ENCODE peak calls at places on chromosomes 3 and 15, in seven cellular contexts. W is sciatic nerve; I is stimulated activated effector memory CD8-positive, alpha-beta T cell treated with anti-CD3 and anti-CD28 coated beads, Interleukin-12 subunit alpha, Interleukin-12 subunit beta, amount 100 ng/mL, for 72 hours; O is activated naive CD4-positive, alpha-beta T cell treated with anti-CD3 and anti-CD28 coated beads, Interleukin-2, amount 50 U/mL, for 72 hours; Z is lower lobe of right lung; U is RWPE2; Q is upper lobe of left lung. G is an unnamed sample.

GRCh38 chr3:184620101-184620798 is 58.7 kb downstream of the EPHB3 start:
- ATAC-seq in Z (no peak), Q (no peak), W (no peak), I (peak), O (no peak), U (peak), G (peak)

GRCh38 chr3:147604136-147604535 is 195.0 kb downstream of the ZIC1 start:
- ATAC-seq in U (no peak), I (no peak), O (no peak), Z (no peak), W (no peak), Q (no peak), G (no peak)

GRCh38 chr15:36896949-36897348 is 203.4 kb downstream of the MEIS2 start:
- ATAC-seq in U (no peak), Z (no peak), O (no peak), I (no peak), Q (no peak), W (no peak), G (no peak)

GRCh38 chr3:143139786-143140185 is 20.2 kb downstream of the CHST2 start:
- ATAC-seq in I (no peak), O (no peak), W (peak), U (peak), Z (peak), Q (peak), G (peak)

GRCh38 chr3:115347737-115348136 is 200.6 kb upstream of the ZBTB20 start:
- ATAC-seq in W (no peak), O (no peak), U (no peak), Q (no peak), Z (no peak), I (no peak), G (no peak)

GRCh38 chr3:171206283-171206682 is 179.8 kb upstream of the SLC2A2 start:
- ATAC-seq in Q (no peak), I (no peak), U (no peak), O (no peak), W (no peak), Z (no peak), G (no peak)

GRCh38 chr3:53846851-53847155 is 435 bp downstream of the IL17RB start:
- ATAC-seq in U (no peak), W (no peak), I (no peak), O (no peak), Q (no peak), Z (no peak), G (no peak)

GRCh38 chr3:140387244-140387643 is 290.6 kb upstream of the TRIM42 start:
- ATAC-seq in Q (no peak), U (no peak), Z (peak), W (no peak), I (no peak), O (no peak), G (no peak)

GRCh38 chr3:99846472-99846871 is 28.8 kb downstream of the CMSS1 start:
- ATAC-seq in U (no peak), W (peak), Z (peak), I (no peak), O (no peak), Q (no peak), G (no peak)

GRCh38 chr3:98594630-98594961 is 1.2 kb upstream of the CPOX start:
- ATAC-seq in Q (no peak), W (no peak), Z (no peak), U (no peak), I (no peak), O (no peak), G (no peak)

GRCh38 chr3:52693071-52693470 is 7.2 kb downstream of the GNL3 start:
- ATAC-seq in U (no peak), O (no peak), Q (no peak), I (no peak), Z (no peak), W (no peak), G (no peak)

GRCh38 chr15:89002830-89003229 is 85.4 kb upstream of the ABHD2 start:
- ATAC-seq in W (peak), O (no peak), I (no peak), Z (no peak), U (no peak), Q (no peak), G (no peak)

GRCh38 chr3:10548997-10549396 is 43.6 kb upstream of the ATP2B2 start:
- ATAC-seq in O (peak), W (no peak), I (peak), Z (no peak), Q (no peak), U (peak), G (peak)

GRCh38 chr15:82919231-82919886 is 33.2 kb downstream of the HOMER2 start:
- ATAC-seq in I (no peak), W (peak), Z (peak), Q (no peak), U (peak), O (no peak), G (peak)

GRCh38 chr3:162302983-162303624 is 806.5 kb downstream of the OTOL1 start:
- ATAC-seq in Z (no peak), W (peak), O (no peak), Q (no peak), I (no peak), U (no peak), G (no peak)

GRCh38 chr3:185846041-185846440 is 21.2 kb upstream of the IGF2BP2 start:
- ATAC-seq in I (no peak), W (no peak), Q (no peak), Z (no peak), U (no peak), O (no peak), G (no peak)